ENCODE peak calls at places on chromosome 16, in eight cellular contexts. Y, N, V, W, E, D, S and T are unnamed samples.
A peak's percentile ranks its signal among the peaks of the same experiment; 100 is the strongest.

GRCh38 chr16:24854607-24855171 is 8.9 kb downstream of the SLC5A11 start:
- DNase-seq in W (no peak), D (peak; percentile 62), V (no peak), S (no peak), E (no peak), N (no peak), Y (no peak), T (no peak)

GRCh38 chr16:85309656-85310587 is 197.7 kb upstream of the CIBAR2 start:
- DNase-seq in E (peak; percentile 34), W (no peak), S (no peak), Y (no peak), D (no peak), V (peak; percentile 79), N (no peak), T (no peak)

GRCh38 chr16:74186589-74186988 is 110.0 kb upstream of the PSMD7 start:
- DNase-seq in E (no peak), N (no peak), S (no peak), Y (no peak), V (no peak), W (no peak), D (no peak), T (no peak)

GRCh38 chr16:31243734-31244670 is 15.8 kb upstream of the ITGAM start:
- DNase-seq in N (no peak), E (no peak), W (no peak), S (no peak), Y (no peak), D (no peak), V (peak; percentile 71), T (no peak)

GRCh38 chr16:7185689-7186088 is 147.0 kb upstream of the RBFOX1 start:
- DNase-seq in S (no peak), E (no peak), W (no peak), V (no peak), Y (no peak), D (no peak), N (peak; percentile 45), T (no peak)

GRCh38 chr16:56424404-56424765 is 960 bp downstream of the AMFR start:
- DNase-seq in Y (no peak), V (no peak), S (no peak), E (no peak), D (no peak), N (peak; percentile 2), W (no peak), T (no peak)

GRCh38 chr16:35744084-35744483 is 2284.7 kb downstream of the TP53TG3F start:
- DNase-seq in W (no peak), S (no peak), E (no peak), N (no peak), D (no peak), Y (no peak), V (no peak), T (no peak)

GRCh38 chr16:76970745-76971099 is 220.3 kb upstream of the MON1B start:
- DNase-seq in W (no peak), N (no peak), Y (no peak), E (no peak), S (no peak), V (no peak), D (no peak), T (no peak)

GRCh38 chr16:69188716-69189115 is 1.8 kb downstream of the SNTB2 start:
- DNase-seq in N (no peak), V (no peak), Y (no peak), S (no peak), E (no peak), W (peak; percentile 40), D (peak; percentile 49), T (no peak)